ENCODE peak calls at places on chromosome 11, in five cellular contexts. F is A549, Q is K562, N is HepG2, G is GM12878. A is an unnamed sample. For H3K4me1, the result is how much of the 10 kb centered on the place peaks cover.

GRCh38 chr11:71203681-71204080 is 48.7 kb downstream of the SHANK2 start:
- DNase-seq in F (no peak), Q (no peak), N (no peak), G (no peak), A (no peak)

GRCh38 chr11:63970902-63971301 is 3.5 kb upstream of the COX8A start:
- DNase-seq in F (no peak), Q (no peak), N (peak), G (no peak), A (no peak)

GRCh38 chr11:115368616-115369015 is 135.6 kb downstream of the CADM1 start:
- DNase-seq in F (no peak), Q (no peak), N (no peak), G (no peak), A (no peak)

GRCh38 chr11:1053121-1053901 is 16.8 kb upstream of the MUC6 start:
- DNase-seq in F (no peak), Q (peak), N (no peak), G (no peak), A (no peak)

GRCh38 chr11:69403556-69404215 is 77.8 kb upstream of the LINC01488 start:
- DNase-seq in F (peak), Q (no peak), N (no peak), G (no peak), A (no peak)

GRCh38 chr11:119616586-119617342 is 112.2 kb downstream of the NECTIN1 start:
- DNase-seq in F (no peak), Q (no peak), N (no peak), G (no peak), A (no peak)

GRCh38 chr11:6609502-6610015 is 2.5 kb downstream of the TAF10 start:
- DNase-seq in F (no peak), Q (no peak), N (no peak), G (no peak), A (no peak)

GRCh38 chr11:6284250-6284649 is 24.6 kb downstream of the CCKBR start:
- DNase-seq in F (no peak), Q (no peak), N (no peak), G (no peak), A (no peak)

GRCh38 chr11:11403763-11404725 is 51.0 kb upstream of the CSNK2A3 start:
- DNase-seq in F (no peak), Q (no peak), N (no peak), G (no peak), A (no peak)

GRCh38 chr11:84089072-84090057 is 803.2 kb upstream of the CCDC90B start:
- DNase-seq in F (no peak), Q (no peak), N (peak), G (no peak), A (no peak)

GRCh38 chr11:114386545-114386944 is 13.8 kb downstream of the C11orf71 start:
- DNase-seq in F (no peak), Q (no peak), N (no peak), G (no peak), A (no peak)

GRCh38 chr11:18844753-18845367 is 53.3 kb upstream of the PTPN5 start:
- DNase-seq in F (peak), Q (peak), N (peak), G (no peak), A (peak)

GRCh38 chr11:119179983-119180382 is 5.3 kb upstream of the NHERF4 start:
- DNase-seq in F (no peak), Q (no peak), N (no peak), G (no peak), A (no peak)

GRCh38 chr11:74171630-74172465 is 759 bp downstream of the PPME1 start:
- DNase-seq in F (no peak), Q (no peak), N (no peak), G (no peak), A (peak)

GRCh38 chr11:59728913-59729312 is 15.3 kb upstream of the OR10V1 start:
- DNase-seq in F (no peak), Q (no peak), N (no peak), G (no peak), A (no peak)
- TF ChIP-seq MYC in F (no peak), Q (no peak), N (no peak), G (no peak), A (no peak)

GRCh38 chr11:96159968-96160367 is 183.0 kb downstream of the MAML2 start:
- DNase-seq in F (no peak), Q (no peak), N (no peak), G (no peak), A (no peak)
- H3K4me1 ChIP-seq in F (under half), Q (under half), N (under half), G (under half), A (half or more)

DNA sequence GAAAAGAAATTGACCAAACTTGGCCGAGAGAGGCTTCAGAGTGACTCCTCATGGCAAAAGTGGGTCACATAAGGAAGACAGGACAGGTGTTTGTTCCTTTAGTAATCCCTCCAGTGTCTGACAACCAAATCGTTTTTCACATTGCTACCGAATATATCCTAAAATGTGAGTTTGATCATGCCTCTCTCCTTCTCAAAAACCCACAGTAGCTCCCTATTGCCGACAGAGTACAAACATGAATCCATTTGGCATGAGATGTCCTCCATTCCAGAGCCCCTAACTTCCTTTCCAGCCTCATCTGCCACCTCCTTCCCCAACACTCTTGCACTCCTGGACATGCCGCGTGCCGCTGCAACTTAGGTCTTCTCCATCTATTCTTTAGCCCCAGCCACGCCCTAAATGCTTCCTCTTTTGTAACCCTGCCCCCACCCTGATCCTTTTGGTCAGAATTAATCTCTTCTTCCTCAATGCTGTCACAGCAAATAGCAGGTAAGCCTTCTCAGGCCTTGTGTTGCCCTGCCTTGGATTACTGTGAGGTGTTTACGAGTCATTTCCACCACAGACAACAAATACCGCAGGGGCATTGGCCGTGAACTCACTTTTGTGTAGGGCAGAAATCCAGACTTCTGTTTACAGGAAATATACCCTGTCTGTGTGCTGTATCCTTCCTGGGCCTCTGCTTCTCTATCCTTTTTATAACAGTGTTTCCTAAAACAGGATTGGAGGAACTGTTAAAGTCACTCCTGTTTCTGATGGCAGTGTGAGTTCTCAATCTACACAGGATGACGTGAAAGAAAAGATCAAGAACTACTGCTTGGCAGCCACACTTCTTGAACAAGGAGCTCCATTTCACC is 66.0 kb upstream of the FTH1 start:
- DNase-seq in F (no peak), Q (peak), N (peak), G (no peak), A (peak)
- TF ChIP-seq MYC in F (no peak), Q (no peak), N (no peak), G (no peak), A (no peak)

DNA sequence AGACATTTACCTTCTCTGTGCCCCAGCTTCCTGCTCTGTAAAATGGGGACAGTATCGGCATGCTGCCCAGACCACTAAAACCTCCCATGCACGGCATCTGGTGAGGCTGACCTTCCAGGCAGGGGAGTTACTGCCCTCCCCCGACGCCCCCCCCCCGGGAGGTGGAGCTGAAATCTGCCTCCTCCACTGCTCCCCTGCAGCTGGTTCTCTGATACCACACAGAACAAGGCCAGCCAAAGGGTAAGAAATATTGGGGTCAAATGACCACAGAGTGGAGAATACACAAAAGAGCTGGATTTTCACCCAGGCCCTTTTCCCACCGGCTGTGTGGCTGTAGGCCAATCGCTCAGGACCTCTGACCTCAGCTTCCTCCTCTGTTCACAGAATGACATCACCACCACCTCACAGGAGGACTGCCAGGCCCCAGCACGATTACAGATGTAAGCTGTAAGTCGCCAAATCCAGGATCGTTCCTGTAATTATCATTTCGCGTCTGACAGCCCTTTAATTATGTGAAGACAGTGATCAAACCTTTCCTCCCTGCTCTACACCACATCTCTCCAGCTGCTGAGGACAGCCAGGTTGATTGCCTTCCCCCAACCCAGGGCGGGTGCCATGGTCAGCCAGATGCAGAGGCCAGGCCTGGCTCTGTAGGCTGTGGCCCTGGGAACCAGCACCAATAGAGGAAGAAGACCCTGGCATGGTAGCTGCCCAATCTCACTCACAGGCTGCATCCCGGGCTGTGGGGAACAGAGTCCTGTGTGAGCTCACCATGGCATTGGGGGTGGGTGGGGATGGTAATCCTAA is 35.7 kb upstream of the KLHL35 start:
- DNase-seq in F (no peak), Q (peak), N (no peak), G (no peak), A (peak)
- H3K4me1 ChIP-seq in F (under half), Q (under half), N (under half), G (under half), A (half or more)

DNA sequence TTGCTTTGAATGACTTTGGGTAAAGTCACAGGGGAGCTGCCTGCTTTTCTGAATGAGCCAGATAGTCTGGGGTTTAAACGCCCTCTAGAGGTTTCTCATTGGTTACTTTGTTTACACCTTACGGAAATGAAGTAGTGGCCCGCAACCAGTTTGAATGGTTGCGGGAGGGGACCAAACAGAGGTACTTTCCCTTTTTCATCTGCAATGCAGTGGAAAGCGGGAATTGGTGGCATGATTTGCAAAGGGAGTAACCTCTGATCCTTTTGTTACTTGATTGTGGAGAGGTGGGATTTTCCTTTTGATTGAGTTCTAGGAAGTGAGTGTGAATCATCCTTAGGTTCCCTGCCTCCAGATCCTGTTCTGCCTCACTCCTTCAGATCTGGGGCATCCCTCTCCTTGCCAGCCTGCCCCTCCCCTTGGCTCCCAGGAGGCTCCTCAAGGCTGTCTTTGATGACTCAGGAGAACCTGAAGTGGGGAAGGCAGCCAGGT is 15.9 kb upstream of the GLYATL1 start:
- DNase-seq in F (no peak), Q (peak), N (peak), G (no peak), A (no peak)
- TF ChIP-seq MYC in F (no peak), Q (no peak), N (no peak), G (no peak), A (no peak)

GRCh38 chr11:123580137-123580536 is 74.3 kb downstream of the SCN3B start:
- DNase-seq in F (no peak), Q (no peak), N (no peak), G (no peak), A (no peak)
- H3K4me1 ChIP-seq in F (half or more), Q (under half), N (under half), G (under half), A (under half)

GRCh38 chr11:2584812-2585565 is 114.8 kb downstream of the KCNQ1OT1 start:
- DNase-seq in F (no peak), Q (no peak), N (no peak), G (no peak), A (no peak)

GRCh38 chr11:2584434-2584811 is 115.4 kb downstream of the KCNQ1OT1 start:
- DNase-seq in F (no peak), Q (no peak), N (no peak), G (no peak), A (no peak)

GRCh38 chr11:2582958-2583604 is 116.7 kb downstream of the KCNQ1OT1 start:
- DNase-seq in F (no peak), Q (no peak), N (no peak), G (no peak), A (no peak)

GRCh38 chr11:2582436-2582931 is 117.3 kb downstream of the KCNQ1OT1 start:
- DNase-seq in F (no peak), Q (no peak), N (no peak), G (no peak), A (no peak)

DNA sequence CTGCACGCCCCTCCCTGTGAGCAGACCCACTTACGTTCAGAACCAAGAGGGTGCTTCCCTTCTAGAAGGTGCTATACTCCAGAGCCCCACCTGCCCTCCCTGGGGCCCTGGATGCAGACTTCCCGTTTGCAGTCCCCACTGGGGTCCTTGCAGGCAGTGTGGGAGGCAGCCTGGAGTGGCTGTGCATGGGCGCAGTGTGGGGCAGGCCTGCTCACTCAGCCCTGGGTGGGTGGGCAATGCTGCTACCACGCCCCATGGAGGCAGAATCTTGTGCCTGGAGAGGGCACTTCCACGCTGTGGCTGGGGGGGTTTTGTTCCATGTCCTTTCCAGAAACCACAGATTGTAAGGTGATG is 116.2 kb downstream of the KCNQ1OT1 start:
- DNase-seq in F (no peak), Q (no peak), N (no peak), G (no peak), A (no peak)
- TF ChIP-seq MYC in F (no peak), Q (no peak), N (no peak), G (no peak), A (no peak)

DNA sequence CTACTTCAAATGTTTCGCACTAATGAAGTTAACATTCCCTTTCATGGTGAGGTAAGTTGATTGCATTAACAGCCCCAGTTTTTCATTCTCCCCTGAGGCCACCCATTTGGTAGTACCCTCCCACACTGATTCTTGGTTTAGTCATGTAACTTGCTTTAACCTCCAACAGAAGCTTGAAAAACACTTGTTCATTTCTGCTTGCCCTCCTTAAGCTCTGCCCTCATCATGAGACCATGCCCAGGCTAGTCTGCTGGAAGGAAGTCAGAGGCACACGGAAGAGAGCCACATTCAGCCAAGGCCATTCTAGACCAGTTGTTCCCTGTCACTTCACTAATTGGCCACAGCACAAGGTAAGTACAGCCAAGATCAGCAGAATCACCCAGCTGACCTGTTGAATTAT is 50.7 kb upstream of the CD44 start:
- DNase-seq in F (no peak), Q (no peak), N (no peak), G (no peak), A (no peak)
- H3K4me1 ChIP-seq in F (under half), Q (under half), N (under half), G (under half), A (under half)

GRCh38 chr11:77019976-77020591 is 14.1 kb upstream of the B3GNT6 start:
- DNase-seq in F (peak), Q (no peak), N (peak), G (no peak), A (peak)
- TF ChIP-seq MYC in F (no peak), Q (no peak), N (no peak), G (no peak), A (no peak)

A was measured in endothelial cell of umbilical vein.